ENCODE peak calls at places on chromosome 3, in four cellular contexts. Q is left ventricle myocardium inferior, N is brain microvascular endothelial cell, Z is AG04450. Y is an unnamed sample.

GRCh38 chr3:73070675-73071575 is 9.5 kb downstream of the EBLN2 start:
- DNase-seq in Q (no peak), N (peak), Z (peak), Y (no peak)

GRCh38 chr3:170467560-170467959 is 48.9 kb downstream of the CLDN11 start:
- DNase-seq in Q (no peak), N (no peak), Z (no peak), Y (no peak)

GRCh38 chr3:108406661-108407206 is 103.7 kb downstream of the MYH15 start:
- DNase-seq in Q (no peak), N (peak), Z (peak), Y (peak)

GRCh38 chr3:114108137-114108536 is 51.6 kb downstream of the QTRT2 start:
- DNase-seq in Q (no peak), N (no peak), Z (no peak), Y (no peak)

GRCh38 chr3:11385329-11385728 is 113.1 kb downstream of the ATG7 start:
- DNase-seq in Q (no peak), N (no peak), Z (no peak), Y (peak)

GRCh38 chr3:110027446-110027845 is 690.1 kb upstream of the DPPA4 start:
- DNase-seq in Q (no peak), N (peak), Z (peak), Y (peak)

GRCh38 chr3:72319202-72320095 is 528.8 kb downstream of the SHQ1 start:
- DNase-seq in Q (no peak), N (peak), Z (no peak), Y (peak)

GRCh38 chr3:69370156-69370944 is 15.5 kb downstream of the FRMD4B start:
- DNase-seq in Q (peak), N (no peak), Z (no peak), Y (no peak)

GRCh38 chr3:79380581-79380980 is 387.2 kb downstream of the ROBO1 start:
- DNase-seq in Q (no peak), N (no peak), Z (no peak), Y (no peak)

GRCh38 chr3:18425641-18426403 is 683 bp upstream of the SATB1 start:
- DNase-seq in Q (peak), N (no peak), Z (no peak), Y (no peak)

GRCh38 chr3:136336329-136337100 is 86.4 kb downstream of the PCCB start:
- DNase-seq in Q (no peak), N (no peak), Z (no peak), Y (peak)

GRCh38 chr3:72193768-72194463 is 409.0 kb upstream of the PROK2 start:
- DNase-seq in Q (no peak), N (peak), Z (no peak), Y (peak)

GRCh38 chr3:24145481-24145880 is 200.4 kb downstream of the NR1D2 start:
- DNase-seq in Q (no peak), N (no peak), Z (no peak), Y (no peak)

GRCh38 chr3:24151595-24151994 is 206.5 kb downstream of the NR1D2 start:
- DNase-seq in Q (no peak), N (peak), Z (no peak), Y (no peak)

GRCh38 chr3:24154003-24154695 is 209.1 kb downstream of the NR1D2 start:
- DNase-seq in Q (no peak), N (no peak), Z (no peak), Y (no peak)

GRCh38 chr3:24145981-24146822 is 201.1 kb downstream of the NR1D2 start:
- DNase-seq in Q (no peak), N (peak), Z (peak), Y (peak)

GRCh38 chr3:24149032-24149431 is 203.9 kb downstream of the NR1D2 start:
- DNase-seq in Q (no peak), N (no peak), Z (no peak), Y (no peak)
- TF ChIP-seq CTCF in Q (no peak), N (peak), Z (peak), Y (peak)

GRCh38 chr3:32239638-32240550 is 1.4 kb downstream of the CMTM8 start:
- DNase-seq in Q (no peak), N (no peak), Z (no peak), Y (no peak)
- TF ChIP-seq CTCF in Q (peak), N (peak), Z (peak), Y (peak)

GRCh38 chr3:120013481-120013880 is 80.8 kb downstream of the GSK3B start:
- DNase-seq in Q (no peak), N (no peak), Z (no peak), Y (no peak)
- TF ChIP-seq CTCF in Q (no peak), N (no peak), Z (no peak), Y (no peak)

DNA sequence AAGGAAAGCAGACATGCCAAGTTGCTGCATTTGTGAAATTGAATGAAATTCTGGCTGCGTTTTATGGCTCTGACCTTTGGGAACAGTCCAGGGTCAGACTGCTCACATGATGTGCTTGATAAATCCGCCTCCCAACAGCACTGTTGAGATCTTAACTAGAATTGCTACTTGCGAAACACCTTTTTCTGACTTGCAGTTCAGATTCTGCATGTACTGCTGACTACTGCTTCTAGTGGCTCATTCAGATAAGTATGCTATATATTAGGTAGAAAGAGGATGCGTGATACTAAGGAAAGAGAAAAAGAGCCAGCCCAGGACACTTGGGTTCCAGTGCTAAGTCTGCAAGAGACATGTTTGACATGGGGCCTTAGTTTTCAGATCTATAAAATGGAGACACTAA is 129.4 kb downstream of the LPP start:
- DNase-seq in Q (no peak), N (no peak), Z (no peak), Y (no peak)
- TF ChIP-seq CTCF in Q (no peak), N (peak), Z (peak), Y (peak)

GRCh38 chr3:37024092-37024491 is 30.8 kb downstream of the MLH1 start:
- DNase-seq in Q (no peak), N (no peak), Z (no peak), Y (no peak)
- TF ChIP-seq CTCF in Q (peak), N (peak), Z (peak), Y (peak)

DNA sequence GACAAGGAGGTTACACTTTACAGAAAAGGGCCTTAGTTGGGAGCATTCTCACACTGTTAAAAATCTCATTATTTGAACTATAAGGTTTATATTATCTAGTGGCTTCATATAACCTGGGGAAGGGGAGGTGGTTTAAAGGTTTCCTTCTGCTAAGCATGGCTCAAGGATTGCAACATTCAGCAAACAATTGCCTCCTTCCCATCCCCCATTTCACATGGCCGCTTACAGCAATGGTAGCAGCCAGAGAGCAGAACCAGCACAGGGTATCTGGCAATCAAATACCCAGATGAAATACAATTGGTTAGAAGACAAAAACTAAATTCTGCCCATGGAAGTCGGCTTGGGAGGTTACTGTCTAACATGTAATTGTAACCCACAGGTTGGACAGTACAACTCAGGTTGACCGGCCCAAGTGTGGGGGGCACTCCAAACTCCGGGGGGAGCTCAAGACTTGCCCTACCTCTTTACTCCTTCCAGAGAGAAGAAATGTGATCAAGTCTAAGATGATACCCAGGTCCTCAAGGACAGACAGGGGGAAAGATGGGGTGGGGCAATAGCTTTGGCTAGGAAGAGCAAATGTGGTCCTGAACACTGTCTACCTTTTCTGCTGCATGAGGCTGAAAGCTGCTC is 15.5 kb downstream of the ETV5 start:
- DNase-seq in Q (no peak), N (no peak), Z (no peak), Y (no peak)
- TF ChIP-seq CTCF in Q (no peak), N (no peak), Z (no peak), Y (peak)

GRCh38 chr3:120263792-120264191 is 21.2 kb downstream of the GPR156 start:
- DNase-seq in Q (no peak), N (no peak), Z (no peak), Y (no peak)

GRCh38 chr3:120258009-120258408 is 27.0 kb downstream of the GPR156 start:
- DNase-seq in Q (no peak), N (no peak), Z (no peak), Y (no peak)
- TF ChIP-seq CTCF in Q (no peak), N (no peak), Z (no peak), Y (no peak)

DNA sequence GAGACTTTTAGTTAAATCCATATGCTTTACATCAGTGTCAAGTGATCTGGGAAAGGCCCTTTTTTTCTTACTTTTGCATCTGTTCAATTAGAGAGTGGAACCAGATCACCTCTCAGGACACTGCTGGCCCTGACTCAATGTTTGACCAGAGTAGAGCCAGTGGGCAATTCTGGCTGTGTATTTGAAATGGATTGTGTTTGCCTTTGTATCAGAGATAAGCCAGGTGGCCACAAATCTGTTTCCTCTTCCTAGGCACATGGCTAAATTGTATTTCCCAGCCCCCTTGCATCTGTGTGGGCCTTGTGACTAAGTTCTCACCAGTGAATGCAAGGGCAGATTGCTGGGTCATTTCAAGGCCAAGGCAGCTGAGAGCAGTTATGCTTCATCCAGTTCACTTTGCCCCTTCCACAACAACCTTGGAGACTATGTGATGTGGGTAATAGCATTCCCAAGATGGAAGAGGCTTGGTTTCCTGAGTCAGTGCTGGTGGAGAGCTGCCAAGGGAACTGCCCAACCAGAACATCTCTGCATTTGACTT is 75.6 kb upstream of the CACNA2D3 start:
- DNase-seq in Q (no peak), N (peak), Z (no peak), Y (no peak)
- TF ChIP-seq CTCF in Q (no peak), N (no peak), Z (no peak), Y (no peak)

DNA sequence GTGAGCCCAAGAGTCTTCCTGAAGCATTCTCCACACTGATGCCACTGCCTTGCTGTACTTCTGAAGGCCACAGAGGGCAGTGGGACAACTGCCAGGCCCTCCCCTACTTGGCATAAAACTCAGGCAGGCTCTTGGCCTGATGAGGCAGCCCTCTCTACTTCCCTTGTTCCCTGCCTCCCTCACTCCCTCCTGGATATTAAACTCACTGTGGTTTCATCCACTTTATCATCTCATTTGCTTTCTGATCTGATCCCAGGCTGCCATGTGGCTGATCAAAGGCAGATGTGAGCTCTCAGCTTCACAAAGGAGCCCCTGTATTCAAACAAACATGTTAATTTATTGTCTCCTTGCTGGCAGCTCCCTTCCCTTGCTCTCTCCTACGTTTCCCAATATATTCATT is 533.5 kb downstream of the IGSF11 start:
- DNase-seq in Q (peak), N (no peak), Z (no peak), Y (no peak)
- TF ChIP-seq CTCF in Q (peak), N (no peak), Z (no peak), Y (no peak)

Y was measured in HFFc6.